ENCODE peak calls at places on chromosomes 1 and 21, in six cellular contexts. M is NCI-H1092, F is T-helper 17 cell, P is NAMALWA, S is substantia nigra, G is hepatic stellate cell. J is an unnamed sample.

GRCh38 chr1:207698822-207699483 is 52.9 kb upstream of the CD46 start:
- DNase-seq in F (no peak), P (peak; percentile 72), S (peak; percentile 31), M (peak; percentile 29), G (no peak), J (peak; percentile 81)

GRCh38 chr1:111541721-111542120 is 38.3 kb upstream of the ADORA3 start:
- DNase-seq in F (no peak), G (no peak), P (no peak), M (no peak), S (no peak), J (no peak)

GRCh38 chr1:112693821-112694220 is 13.1 kb downstream of the RHOC start:
- DNase-seq in M (no peak), G (no peak), P (no peak), S (no peak), F (no peak), J (no peak)

GRCh38 chr1:15788624-15789301 is 18.7 kb downstream of the UQCRHL start:
- DNase-seq in M (no peak), F (no peak), G (no peak), P (peak; percentile 28), S (no peak), J (peak; percentile 46)

GRCh38 chr1:84083321-84083720 is 60.8 kb upstream of the PRKACB start:
- DNase-seq in S (no peak), G (no peak), F (no peak), M (no peak), P (no peak), J (no peak)

GRCh38 chr1:183281039-183281438 is 95.0 kb downstream of the LAMC2 start:
- DNase-seq in F (no peak), P (no peak), S (no peak), G (no peak), M (no peak), J (no peak)

GRCh38 chr1:178534137-178534868 is 21.4 kb downstream of the TEX35 start:
- DNase-seq in G (no peak), P (no peak), F (no peak), M (no peak), S (no peak), J (no peak)

GRCh38 chr1:85553936-85554335 is 26.6 kb upstream of the CCN1 start:
- DNase-seq in S (no peak), G (no peak), P (no peak), M (no peak), F (no peak), J (no peak)

GRCh38 chr1:108200627-108201106 is 524 bp upstream of the SLC25A24 start:
- DNase-seq in M (peak; percentile 38), F (peak; percentile 20), P (peak; percentile 7), S (no peak), G (peak; percentile 78), J (peak; percentile 85)

GRCh38 chr1:96559707-96560588 is 161.6 kb upstream of the PTBP2 start:
- DNase-seq in P (no peak), M (no peak), S (no peak), F (no peak), G (peak; percentile 49), J (no peak)

GRCh38 chr1:111742938-111743549 is 3.8 kb upstream of the INKA2 start:
- DNase-seq in P (no peak), S (no peak), G (peak; percentile 78), F (no peak), M (no peak), J (no peak)

GRCh38 chr1:54304518-54304917 is 101.7 kb downstream of the SSBP3 start:
- DNase-seq in F (no peak), M (no peak), G (no peak), S (no peak), P (no peak), J (no peak)

GRCh38 chr1:206518206-206518605 is 10.9 kb downstream of the RASSF5 start:
- DNase-seq in S (no peak), M (no peak), F (no peak), P (no peak), G (no peak), J (no peak)

GRCh38 chr1:28328228-28328648 is 602 bp upstream of the MED18 start:
- DNase-seq in F (no peak), G (no peak), M (no peak), S (no peak), P (no peak), J (no peak)

GRCh38 chr1:12615916-12616708 is 1.9 kb downstream of the DHRS3 start:
- DNase-seq in F (no peak), S (peak; percentile 57), M (no peak), P (no peak), G (peak; percentile 89), J (peak; percentile 44)

GRCh38 chr1:85836736-85837135 is 128.5 kb upstream of the ZNHIT6 start:
- DNase-seq in S (no peak), P (no peak), F (no peak), G (no peak), M (no peak), J (no peak)

GRCh38 chr1:39016604-39017171 is 9.5 kb upstream of the NDUFS5 start:
- DNase-seq in S (no peak), G (no peak), P (no peak), F (no peak), M (no peak), J (no peak)

GRCh38 chr1:243473281-243474210 is 217.7 kb downstream of the SDCCAG8 start:
- DNase-seq in M (no peak), P (no peak), F (no peak), S (no peak), G (peak; percentile 54), J (no peak)

GRCh38 chr1:19308509-19308907 is 3.4 kb downstream of the AKR7A2 start:
- DNase-seq in S (no peak), G (no peak), F (no peak), M (no peak), P (no peak), J (no peak)

GRCh38 chr1:53107570-53108322 is 34.7 kb downstream of the SLC1A7 start:
- DNase-seq in F (no peak), S (no peak), P (no peak), G (peak; percentile 89), M (peak; percentile 22), J (no peak)

GRCh38 chr1:3590951-3591865 is 20.1 kb downstream of the MEGF6 start:
- DNase-seq in G (no peak), S (no peak), P (peak; percentile 51), M (no peak), F (no peak), J (no peak)

GRCh38 chr1:205481629-205482071 is 22.8 kb upstream of the CDK18 start:
- DNase-seq in F (no peak), M (no peak), G (no peak), S (no peak), P (no peak), J (no peak)

GRCh38 chr21:16775056-16775455 is 737.8 kb upstream of the CXADR start:
- DNase-seq in P (no peak), M (peak; percentile 82), F (no peak), S (peak; percentile 54), G (no peak), J (no peak)

GRCh38 chr1:233340031-233340555 is 12.6 kb downstream of the MAP3K21 start:
- DNase-seq in M (no peak), G (no peak), S (no peak), P (no peak), F (no peak), J (no peak)

GRCh38 chr1:31576201-31576669 is at the start of gene TINAGL1:
- DNase-seq in F (no peak), G (no peak), M (no peak), P (no peak), S (no peak), J (no peak)

GRCh38 chr1:156599811-156600210 is 1.5 kb downstream of the GPATCH4 start:
- DNase-seq in P (peak; percentile 93), G (no peak), M (no peak), S (no peak), F (no peak), J (peak; percentile 86)

GRCh38 chr1:113870778-113871177 is 734 bp downstream of the PTPN22 start:
- DNase-seq in S (no peak), G (no peak), M (no peak), P (peak; percentile 29), F (no peak), J (no peak)

GRCh38 chr1:33336580-33336979 is 15.7 kb upstream of the A3GALT2 start:
- DNase-seq in P (no peak), S (no peak), G (no peak), M (peak; percentile 47), F (no peak), J (no peak)

GRCh38 chr1:161784963-161785362 is 18.8 kb downstream of the ATF6 start:
- DNase-seq in F (no peak), S (peak; percentile 22), G (no peak), M (no peak), P (no peak), J (no peak)

GRCh38 chr1:43197343-43198127 is 25.4 kb downstream of the CFAP57 start:
- DNase-seq in G (no peak), F (no peak), S (no peak), P (peak; percentile 19), M (no peak), J (peak; percentile 52)

GRCh38 chr1:208231929-208232360 is 12.2 kb downstream of the PLXNA2 start:
- DNase-seq in P (no peak), F (no peak), G (peak; percentile 68), M (peak; percentile 56), S (no peak), J (no peak)

J was measured in Karpas-422.